ENCODE peak calls at places on chromosomes 5 and 9, in five cellular contexts. Y is CD8-positive, alpha-beta T cell; K is stomach; J is brain microvascular endothelial cell; T is AG04449. F is an unnamed sample.

GRCh38 chr5:128304121-128304520 is 220.6 kb downstream of the SLC12A2 start:
- DNase-seq in T (peak; percentile 9), J (peak; percentile 87), K (no peak), Y (no peak), F (peak; percentile 80)

GRCh38 chr9:4435197-4435596 is 55.1 kb upstream of the SLC1A1 start:
- DNase-seq in T (no peak), J (peak; percentile 55), K (no peak), Y (no peak), F (peak; percentile 17)

GRCh38 chr5:171675511-171675910 is 110.1 kb upstream of the SMIM23 start:
- DNase-seq in T (no peak), J (no peak), K (no peak), Y (no peak), F (no peak)

GRCh38 chr5:149618581-149619248 is 37.4 kb downstream of the ARHGEF37 start:
- DNase-seq in K (no peak), J (peak; percentile 69), T (no peak), Y (no peak), F (no peak)

GRCh38 chr5:39420482-39421145 is 4.2 kb downstream of the DAB2 start:
- DNase-seq in K (peak; percentile 29), T (no peak), Y (no peak), J (peak; percentile 55), F (peak; percentile 68)

GRCh38 chr5:152306386-152306785 is 98.7 kb downstream of the NMUR2 start:
- DNase-seq in J (no peak), K (no peak), Y (no peak), T (no peak), F (no peak)

GRCh38 chr9:108156270-108156998 is 666.9 kb upstream of the KLF4 start:
- DNase-seq in Y (no peak), J (no peak), T (no peak), K (peak; percentile 48), F (no peak)

GRCh38 chr9:128372188-128372641 is 1.0 kb downstream of the URM1 start:
- DNase-seq in K (no peak), J (no peak), T (no peak), Y (no peak), F (no peak)

GRCh38 chr5:6788956-6789649 is 75.9 kb downstream of the TENT4A start:
- DNase-seq in T (no peak), Y (no peak), J (no peak), K (no peak), F (no peak)

GRCh38 chr9:114894801-114895433 is 35.5 kb downstream of the TNFSF8 start:
- DNase-seq in J (peak; percentile 95), T (peak; percentile 85), K (no peak), Y (no peak), F (peak; percentile 94)

GRCh38 chr5:163580516-163580915 is 75.1 kb downstream of the MAT2B start:
- DNase-seq in T (no peak), K (no peak), J (no peak), Y (no peak), F (no peak)

GRCh38 chr5:122977306-122977705 is 59.2 kb downstream of the PPIC start:
- DNase-seq in T (no peak), K (no peak), J (no peak), Y (no peak), F (no peak)

GRCh38 chr5:172722309-172722815 is 48.6 kb downstream of the DUSP1 start:
- DNase-seq in J (no peak), K (no peak), T (no peak), Y (peak; percentile 30), F (no peak)

GRCh38 chr5:33440482-33441240 is at the start of gene TARS1:
- DNase-seq in K (peak; percentile 96), J (peak; percentile 100), T (peak; percentile 100), Y (peak; percentile 94), F (peak; percentile 100)

GRCh38 chr9:125172351-125172750 is 17.3 kb downstream of the PPP6C start:
- DNase-seq in T (no peak), J (no peak), Y (no peak), K (no peak), F (no peak)

GRCh38 chr9:129596541-129597328 is 24.2 kb downstream of the C9orf50 start:
- DNase-seq in J (peak; percentile 55), T (no peak), K (peak; percentile 66), Y (no peak), F (peak; percentile 67)

GRCh38 chr9:109232449-109232848 is 65.4 kb upstream of the FRRS1L start:
- DNase-seq in Y (no peak), K (no peak), T (peak; percentile 37), J (peak; percentile 55), F (peak; percentile 28)

GRCh38 chr5:158313739-158314464 is 455.0 kb upstream of the CLINT1 start:
- DNase-seq in J (no peak), Y (no peak), K (no peak), T (no peak), F (no peak)

GRCh38 chr9:127682351-127683136 is 24.2 kb upstream of the CFAP157 start:
- DNase-seq in T (no peak), J (no peak), Y (no peak), K (no peak), F (no peak)

GRCh38 chr9:2639786-2640185 is 18.2 kb downstream of the VLDLR start:
- DNase-seq in K (no peak), T (no peak), Y (no peak), J (no peak), F (no peak)

GRCh38 chr5:163310992-163311391 is 126.4 kb upstream of the CCNG1 start:
- DNase-seq in T (no peak), Y (no peak), J (no peak), K (no peak), F (no peak)

GRCh38 chr9:8382777-8383527 is 583.4 kb upstream of the DMAC1 start:
- DNase-seq in T (no peak), Y (no peak), J (no peak), K (no peak), F (no peak)

GRCh38 chr9:79672891-79673290 is 101.1 kb downstream of the TLE4 start:
- DNase-seq in Y (no peak), T (no peak), K (no peak), J (no peak), F (no peak)

GRCh38 chr9:70083429-70083828 is 39.8 kb downstream of the MAMDC2 start:
- DNase-seq in K (no peak), T (no peak), J (no peak), Y (no peak), F (no peak)

GRCh38 chr5:66967102-66967501 is 229.5 kb downstream of the CD180 start:
- DNase-seq in K (no peak), J (peak; percentile 71), T (peak; percentile 66), Y (no peak), F (peak; percentile 78)

GRCh38 chr5:14871084-14871572 is 450 bp downstream of the ANKH start:
- DNase-seq in J (no peak), T (no peak), Y (peak; percentile 39), K (no peak), F (no peak)

GRCh38 chr9:136341769-136342168 is 14.4 kb downstream of the GPSM1 start:
- DNase-seq in K (no peak), Y (no peak), J (no peak), T (no peak), F (no peak)
- H3K4me3 ChIP-seq in K (peak overlapping the region; percentile 52), Y (no peak overlapping the region), J (no peak overlapping the region), T (no peak overlapping the region), F (no peak overlapping the region)

GRCh38 chr9:35649431-35650340 is 1.0 kb downstream of the SIT1 start:
- DNase-seq in Y (peak; percentile 60), T (no peak), J (no peak), K (no peak), F (no peak)
- H3K4me3 ChIP-seq in Y (peak overlapping the region; percentile 59), T (no peak overlapping the region), J (no peak overlapping the region), K (peak overlapping the region; percentile 22), F (no peak overlapping the region)

DNA sequence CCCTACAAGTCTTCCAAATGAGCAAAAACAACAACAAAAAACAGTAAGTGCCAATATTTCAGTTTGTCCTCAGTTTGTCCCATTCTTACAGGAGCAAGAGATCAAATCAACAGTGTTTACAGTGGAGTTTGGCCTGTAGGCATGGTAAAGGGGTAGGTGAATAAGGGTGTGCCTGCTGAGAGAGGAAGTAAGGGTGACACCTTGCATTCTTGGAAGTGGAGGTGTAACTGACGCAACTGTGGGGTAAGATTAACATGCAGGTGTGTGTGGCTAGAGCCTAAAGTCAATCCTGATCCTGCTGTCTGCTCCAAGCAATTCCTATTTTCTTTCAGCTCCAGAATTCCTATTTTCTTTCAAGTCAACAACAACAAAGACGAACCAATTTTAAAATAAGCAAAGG is 43.4 kb downstream of the PFDN1 start:
- DNase-seq in T (no peak), J (no peak), K (no peak), Y (no peak), F (no peak)
- H3K4me3 ChIP-seq in T (no peak overlapping the region), J (no peak overlapping the region), K (no peak overlapping the region), Y (no peak overlapping the region), F (no peak overlapping the region)

GRCh38 chr5:2752875-2753435 is 1.5 kb upstream of the IRX2 start:
- DNase-seq in Y (no peak), K (peak; percentile 46), J (no peak), T (no peak), F (no peak)
- H3K4me3 ChIP-seq in Y (no peak overlapping the region), K (peak overlapping the region; percentile 50), J (no peak overlapping the region), T (peak overlapping the region; percentile 68), F (peak overlapping the region; percentile 37)

GRCh38 chr9:133354766-133355165 is 1.5 kb downstream of the SURF1 start:
- DNase-seq in Y (no peak), T (no peak), J (no peak), K (no peak), F (no peak)

GRCh38 chr9:133359420-133360175 is 3.2 kb downstream of the SURF2 start:
- DNase-seq in Y (peak; percentile 27), K (no peak), J (no peak), T (no peak), F (no peak)

GRCh38 chr9:133355881-133356357 is 368 bp downstream of the SURF1 start:
- DNase-seq in T (no peak), J (no peak), K (no peak), Y (no peak), F (no peak)

GRCh38 chr9:133356391-133357091 is at the start of the genes SURF1 and SURF2:
- DNase-seq in T (no peak), Y (peak; percentile 91), K (peak; percentile 93), J (peak; percentile 72), F (no peak)

DNA sequence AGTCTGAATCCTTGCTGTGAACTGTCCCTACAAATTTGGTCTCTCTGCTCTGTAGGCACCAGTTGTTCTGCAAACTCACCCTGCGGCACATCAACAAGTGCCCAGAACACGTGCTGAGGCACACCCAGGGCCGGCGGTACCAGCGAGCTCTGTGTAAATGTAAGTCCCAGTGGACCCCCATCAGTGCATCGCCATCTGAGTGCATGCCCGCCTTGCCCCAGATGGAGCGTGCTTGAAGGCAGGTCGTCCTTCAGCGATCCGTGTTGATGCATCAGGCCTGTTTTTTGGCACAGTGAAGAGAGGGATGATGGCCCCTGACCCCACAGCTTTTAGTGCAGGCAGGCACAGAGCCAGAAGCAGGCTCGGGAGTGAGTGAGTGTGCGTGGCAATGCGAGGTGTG is 1.3 kb downstream of the SURF2 start:
- DNase-seq in T (no peak), Y (no peak), K (no peak), J (no peak), F (no peak)
- H3K4me3 ChIP-seq in T (peak overlapping the region; percentile 84), Y (no peak overlapping the region), K (no peak overlapping the region), J (peak overlapping the region; percentile 3), F (no peak overlapping the region)